ENCODE peak calls at places on chromosomes 7 and 10, in six cellular contexts. E is SW 1271; W is stimulated activated CD8-positive, alpha-beta memory T cell treated with anti-CD3 and anti-CD28 coated beads, Interleukin-2, amount 100 ng/mL, for 48 hours; P is fibroblast of lung; T is stimulated activated CD4-positive, alpha-beta T cell treated with anti-CD3 and anti-CD28 coated beads, Interleukin-1b, Interleukin-23, amount 100 ng/mL, for 1 hour; U is T47D. N is an unnamed sample.

GRCh38 chr7:43135129-43135528 is 22.7 kb downstream of the HECW1 start:
- DNase-seq in E (no peak), W (no peak), P (no peak), T (no peak), U (no peak), N (peak)

GRCh38 chr10:73239908-73240307 is 7.1 kb downstream of the DNAJC9 start:
- DNase-seq in E (no peak), W (no peak), P (no peak), T (no peak), U (no peak), N (no peak)

GRCh38 chr7:41987-42386 is 150.4 kb upstream of the FAM20C start:
- DNase-seq in E (no peak), W (no peak), P (peak), T (no peak), U (no peak), N (no peak)

GRCh38 chr7:30274641-30275040 is 9.8 kb upstream of the ZNRF2 start:
- DNase-seq in E (no peak), W (no peak), P (no peak), T (no peak), U (no peak), N (no peak)

GRCh38 chr10:132872658-132873057 is 69.7 kb downstream of the CFAP46 start:
- DNase-seq in E (no peak), W (no peak), P (no peak), T (no peak), U (no peak), N (no peak)

GRCh38 chr10:28463676-28464395 is 69.1 kb upstream of the WAC start:
- DNase-seq in E (no peak), W (no peak), P (no peak), T (no peak), U (peak), N (no peak)

GRCh38 chr7:1175967-1176851 is 16.2 kb upstream of the ZFAND2A start:
- DNase-seq in E (peak), W (peak), P (peak), T (peak), U (peak), N (peak)

GRCh38 chr7:139718859-139719258 is 58.9 kb downstream of the HIPK2 start:
- DNase-seq in E (no peak), W (no peak), P (no peak), T (no peak), U (no peak), N (no peak)

GRCh38 chr7:4738711-4739527 is 36.5 kb upstream of the AP5Z1 start:
- DNase-seq in E (peak), W (no peak), P (peak), T (no peak), U (no peak), N (peak)